ENCODE peak calls at places on chromosomes 2 and 18, in four cellular contexts. K is AG04450, Z is pancreas, H is aorta. X is an unnamed sample.

GRCh38 chr2:190214434-190215194 is 105.0 kb downstream of the HIBCH start:
- DNase-seq in K (no peak), Z (no peak), H (peak; percentile 49), X (no peak)

GRCh38 chr2:103232882-103233281 is 471.1 kb downstream of the TMEM182 start:
- DNase-seq in K (no peak), Z (no peak), H (no peak), X (no peak)

GRCh38 chr2:201254331-201254730 is 6.0 kb upstream of the CASP8 start:
- DNase-seq in K (no peak), Z (no peak), H (peak; percentile 61), X (no peak)

GRCh38 chr2:178386951-178387602 is 63.9 kb downstream of the PRKRA start:
- DNase-seq in K (no peak), Z (no peak), H (no peak), X (no peak)

GRCh38 chr2:62197609-62198236 is 1.8 kb downstream of the B3GNT2 start:
- DNase-seq in K (no peak), Z (peak; percentile 49), H (no peak), X (no peak)

GRCh38 chr2:130372833-130373807 is 17.3 kb downstream of the PTPN18 start:
- DNase-seq in K (no peak), Z (no peak), H (no peak), X (no peak)

GRCh38 chr2:105750735-105751134 is 6.0 kb downstream of the NCK2 start:
- DNase-seq in K (no peak), Z (no peak), H (no peak), X (no peak)

GRCh38 chr2:179373826-179374225 is 109.2 kb upstream of the SESTD1 start:
- DNase-seq in K (no peak), Z (no peak), H (no peak), X (no peak)

GRCh38 chr18:10856146-10856545 is 293.2 kb downstream of the PIEZO2 start:
- DNase-seq in K (no peak), Z (no peak), H (no peak), X (no peak)

GRCh38 chr2:227513113-227513512 is 41.2 kb downstream of the AGFG1 start:
- DNase-seq in K (no peak), Z (no peak), H (no peak), X (no peak)

GRCh38 chr2:157172866-157173578 is 84.5 kb upstream of the GALNT5 start:
- DNase-seq in K (no peak), Z (no peak), H (no peak), X (no peak)

GRCh38 chr18:6031442-6031841 is 136.1 kb upstream of the TMEM200C start:
- DNase-seq in K (no peak), Z (no peak), H (no peak), X (no peak)

GRCh38 chr2:150625741-150626140 is 138.3 kb upstream of the RND3 start:
- DNase-seq in K (no peak), Z (no peak), H (no peak), X (no peak)

GRCh38 chr2:211103989-211104388 is 547.6 kb downstream of the CPS1 start:
- DNase-seq in K (no peak), Z (no peak), H (no peak), X (no peak)

GRCh38 chr2:15472133-15472532 is 89.0 kb downstream of the NBAS start:
- DNase-seq in K (no peak), Z (no peak), H (no peak), X (no peak)

GRCh38 chr2:59190518-59190917 is 949.4 kb upstream of the FANCL start:
- DNase-seq in K (no peak), Z (no peak), H (no peak), X (no peak)

GRCh38 chr2:136057802-136058140 is 60.2 kb downstream of the CXCR4 start:
- DNase-seq in K (no peak), Z (no peak), H (no peak), X (no peak)
- H3K4me3 ChIP-seq in K (no peak overlapping the region), Z (no peak overlapping the region), H (no peak overlapping the region), X (no peak overlapping the region)

GRCh38 chr18:78904179-78904531 is 75.5 kb upstream of the SALL3 start:
- DNase-seq in K (no peak), Z (no peak), H (no peak), X (no peak)
- H3K4me3 ChIP-seq in K (no peak overlapping the region), Z (no peak overlapping the region), H (no peak overlapping the region), X (no peak overlapping the region)

DNA sequence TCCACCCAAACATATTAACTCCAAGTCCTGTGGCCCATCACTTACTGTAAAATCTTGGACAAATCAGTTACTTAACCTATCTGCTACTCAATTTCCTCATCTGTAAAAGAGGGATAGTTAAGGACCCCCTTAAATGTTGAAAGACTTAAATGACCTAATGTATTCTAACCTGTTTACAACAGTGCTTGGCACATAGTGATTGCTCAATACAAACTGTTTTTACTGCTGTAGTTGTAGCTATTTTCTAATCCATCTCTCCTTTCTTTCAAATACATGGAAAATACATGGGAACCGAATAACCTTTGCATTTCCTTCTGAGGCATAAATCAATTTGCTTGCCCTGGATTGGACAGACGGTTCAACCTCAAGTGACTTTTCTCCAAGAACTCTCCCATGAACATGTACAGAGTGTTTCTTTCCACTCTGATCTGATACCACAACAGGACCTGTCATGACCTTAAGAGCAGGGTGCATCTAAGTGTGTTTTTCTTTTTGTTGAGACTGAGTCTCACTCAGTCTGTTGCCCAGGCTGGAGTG is 2.7 kb downstream of the LNPK start:
- DNase-seq in K (no peak), Z (no peak), H (no peak), X (no peak)
- H3K4me3 ChIP-seq in K (no peak overlapping the region), Z (no peak overlapping the region), H (no peak overlapping the region), X (no peak overlapping the region)

GRCh38 chr18:9417081-9417841 is 58.1 kb upstream of the RALBP1 start:
- DNase-seq in K (no peak), Z (no peak), H (peak; percentile 65), X (no peak)
- H3K4me3 ChIP-seq in K (no peak overlapping the region), Z (no peak overlapping the region), H (no peak overlapping the region), X (no peak overlapping the region)

GRCh38 chr2:220077488-220077887 is 450.1 kb downstream of the SLC4A3 start:
- DNase-seq in K (no peak), Z (no peak), H (no peak), X (no peak)
- H3K4me3 ChIP-seq in K (no peak overlapping the region), Z (no peak overlapping the region), H (no peak overlapping the region), X (no peak overlapping the region)

DNA sequence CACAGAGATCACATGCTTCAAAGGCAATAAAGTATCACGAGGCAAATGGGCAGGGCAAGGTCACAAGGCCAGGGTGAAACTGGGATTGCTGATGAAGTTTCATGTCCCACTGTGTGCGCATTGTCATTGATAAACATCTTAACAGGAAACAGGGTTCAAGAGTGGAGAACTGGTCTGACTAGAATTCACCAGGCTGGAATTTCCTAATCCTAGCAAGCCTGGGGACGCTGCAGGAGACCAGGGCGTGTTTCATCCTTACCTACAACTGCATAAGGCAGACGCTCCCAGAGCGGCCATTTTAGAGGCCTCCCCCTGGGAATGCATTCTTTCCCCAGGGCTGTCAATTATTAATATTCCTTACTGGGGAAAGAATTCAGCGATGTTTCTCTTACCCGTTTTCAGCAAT is 33.2 kb downstream of the PTPN4 start:
- DNase-seq in K (no peak), Z (no peak), H (no peak), X (no peak)
- H3K4me3 ChIP-seq in K (no peak overlapping the region), Z (no peak overlapping the region), H (no peak overlapping the region), X (no peak overlapping the region)